ENCODE peak calls at places on chromosomes 3 and 15, in four cellular contexts. W, A, L and N are unnamed samples.
A peak's percentile ranks its signal among the peaks of the same experiment; 100 is the strongest.

GRCh38 chr15:83747050-83747717 is 93.3 kb downstream of the ADAMTSL3 start:
- DNase-seq in A (peak; percentile 35), L (no peak), W (peak; percentile 3), N (peak; percentile 42)

GRCh38 chr3:184338538-184338945 is 1.1 kb downstream of the FAM131A start:
- DNase-seq in A (no peak), L (peak; percentile 84), W (no peak), N (no peak)

GRCh38 chr15:71679223-71680078 is 130.9 kb upstream of the NR2E3 start:
- DNase-seq in L (peak; percentile 57), A (no peak), W (no peak), N (no peak)

GRCh38 chr3:138747229-138747628 is 87.5 kb downstream of the PIK3CB start:
- DNase-seq in L (no peak), W (no peak), A (no peak), N (no peak)

GRCh38 chr15:58306591-58307312 is 125.0 kb upstream of the LIPC start:
- DNase-seq in A (no peak), L (no peak), W (no peak), N (no peak)

GRCh38 chr3:117366574-117366973 is 657.0 kb downstream of the TUSC7 start:
- DNase-seq in A (no peak), L (no peak), W (no peak), N (no peak)

GRCh38 chr15:95932676-95933075 is 397.8 kb upstream of the NR2F2 start:
- DNase-seq in W (peak; percentile 19), L (peak; percentile 83), A (no peak), N (no peak)

GRCh38 chr15:63497642-63498100 is 6.7 kb upstream of the USP3 start:
- DNase-seq in A (peak; percentile 37), W (no peak), L (no peak), N (peak; percentile 93)

GRCh38 chr3:126129408-126129891 is 45.5 kb upstream of the SLC41A3 start:
- DNase-seq in A (no peak), W (no peak), L (peak; percentile 90), N (no peak)

GRCh38 chr3:27311400-27311799 is 57.8 kb downstream of the NEK10 start:
- DNase-seq in W (peak; percentile 90), A (peak; percentile 86), L (peak; percentile 65), N (no peak)

GRCh38 chr3:9912294-9912935 is 4.5 kb upstream of the IL17RC start:
- DNase-seq in A (peak; percentile 39), L (no peak), W (no peak), N (peak; percentile 92)

GRCh38 chr3:100698736-100699135 is 10.6 kb upstream of the TFG start:
- DNase-seq in A (no peak), L (no peak), W (no peak), N (no peak)

GRCh38 chr15:70741677-70742293 is 21.6 kb downstream of the UACA start:
- DNase-seq in A (peak; percentile 64), L (peak; percentile 71), W (peak; percentile 79), N (peak; percentile 59)

GRCh38 chr3:184380210-184380626 is 364 bp downstream of the CHRD start:
- DNase-seq in W (no peak), L (no peak), A (no peak), N (no peak)

GRCh38 chr3:45753095-45753494 is 43.2 kb downstream of the SLC6A20 start:
- DNase-seq in A (no peak), L (no peak), W (no peak), N (no peak)

GRCh38 chr15:83692820-83693581 is 39.1 kb downstream of the ADAMTSL3 start:
- DNase-seq in W (no peak), A (no peak), L (no peak), N (no peak)

GRCh38 chr3:141618103-141618502 is 120.0 kb upstream of the RNF7 start:
- DNase-seq in L (no peak), A (no peak), W (no peak), N (no peak)

GRCh38 chr3:108064293-108064887 is 26.4 kb downstream of the CD47 start:
- DNase-seq in W (no peak), L (no peak), A (no peak), N (no peak)

GRCh38 chr3:108062051-108062450 is 28.8 kb downstream of the CD47 start:
- DNase-seq in A (no peak), W (no peak), L (no peak), N (peak; percentile 66)

GRCh38 chr3:108054935-108055334 is 35.9 kb downstream of the CD47 start:
- DNase-seq in A (no peak), W (no peak), L (no peak), N (no peak)

GRCh38 chr3:108055931-108056330 is 34.9 kb downstream of the CD47 start:
- DNase-seq in W (no peak), L (no peak), A (no peak), N (no peak)

DNA sequence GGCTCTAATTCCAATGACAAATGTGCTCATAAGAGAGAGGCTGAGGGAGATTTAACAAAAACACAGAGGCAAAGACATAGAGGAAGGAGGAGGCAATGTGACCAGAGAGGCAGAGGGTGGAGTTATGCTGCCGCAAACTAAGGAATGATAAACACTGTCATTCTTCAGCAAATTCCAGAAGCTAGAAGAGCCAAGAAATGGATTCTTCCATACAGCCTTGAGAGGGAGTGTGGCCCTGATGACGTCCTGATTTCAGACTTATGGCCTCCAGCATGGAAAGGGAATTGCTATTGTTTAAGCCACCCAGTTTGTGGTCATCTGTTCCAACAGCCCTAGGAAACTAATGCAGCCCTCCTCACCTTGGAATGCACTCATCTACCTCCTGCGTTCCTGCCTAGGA is 30.5 kb downstream of the CD47 start:
- DNase-seq in L (no peak), A (no peak), W (no peak), N (no peak)
- TF ChIP-seq MAX in L (no peak), A (no peak), W (no peak), N (no peak)

GRCh38 chr3:10927551-10927950 is 65.0 kb upstream of the SLC6A1 start:
- DNase-seq in A (no peak), W (no peak), L (no peak), N (no peak)
- TF ChIP-seq POLR2A in A (no peak), W (no peak), L (no peak), N (no peak)

GRCh38 chr15:60777558-60777957 is 298.6 kb upstream of the ICE2 start:
- DNase-seq in L (no peak), A (no peak), W (no peak), N (no peak)

GRCh38 chr15:60780147-60780546 is 301.2 kb upstream of the ICE2 start:
- DNase-seq in L (no peak), W (no peak), A (no peak), N (no peak)

GRCh38 chr15:60781211-60781713 is 302.3 kb upstream of the ICE2 start:
- DNase-seq in L (no peak), A (no peak), W (no peak), N (no peak)

GRCh38 chr15:60784855-60785254 is 305.9 kb upstream of the ICE2 start:
- DNase-seq in L (no peak), A (no peak), W (no peak), N (no peak)

GRCh38 chr15:60782316-60782715 is 303.4 kb upstream of the ICE2 start:
- DNase-seq in L (no peak), A (no peak), W (no peak), N (no peak)
- H3K4me3 ChIP-seq in L (no peak overlapping the region), A (no peak overlapping the region), W (no peak overlapping the region), N (no peak overlapping the region)

GRCh38 chr3:105970283-105970682 is 101.5 kb upstream of the CBLB start:
- DNase-seq in L (no peak), W (no peak), A (peak; percentile 17), N (peak; percentile 73)

GRCh38 chr3:105967117-105967516 is 98.3 kb upstream of the CBLB start:
- DNase-seq in A (peak; percentile 51), L (peak; percentile 27), W (no peak), N (no peak)

GRCh38 chr3:105963161-105963560 is 94.3 kb upstream of the CBLB start:
- DNase-seq in W (no peak), L (no peak), A (no peak), N (no peak)

GRCh38 chr3:105960381-105960780 is 91.6 kb upstream of the CBLB start:
- DNase-seq in A (no peak), W (no peak), L (no peak), N (no peak)

DNA sequence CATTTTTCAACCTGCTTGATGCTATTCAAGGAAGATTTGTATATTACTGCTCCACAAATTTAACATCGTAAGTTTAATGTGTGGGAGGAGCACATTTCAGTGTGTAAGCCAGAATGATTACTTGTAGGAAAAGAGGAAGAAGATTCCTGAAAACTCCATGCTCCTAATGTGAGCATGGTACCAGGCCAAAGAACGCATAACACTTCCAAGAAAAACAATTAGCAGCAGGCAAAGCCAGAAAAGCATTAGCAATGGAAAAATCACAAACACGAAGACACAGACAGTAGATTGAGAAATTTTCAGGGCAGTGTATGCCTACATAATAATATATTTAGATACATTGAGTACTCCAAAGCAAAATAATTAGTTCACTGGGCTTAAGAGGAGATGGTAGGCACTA is 96.6 kb upstream of the CBLB start:
- DNase-seq in W (no peak), L (peak; percentile 77), A (no peak), N (no peak)
- TF ChIP-seq MAX in W (no peak), L (no peak), A (no peak), N (no peak)

GRCh38 chr3:111733154-111733553 is 125.9 kb upstream of the PHLDB2 start:
- DNase-seq in L (no peak), W (no peak), A (peak; percentile 57), N (no peak)
- TF ChIP-seq POLR2A in L (no peak), W (no peak), A (no peak), N (no peak)